ENCODE peak calls at places on chromosomes 12 and 14, in five cellular contexts. Z is epithelial cell of esophagus, N is fibroblast of mammary gland, P is RCC 7860, T is GDM1. S is an unnamed sample.

GRCh38 chr12:65827827-65828231 is 3.5 kb downstream of the HMGA2 start:
- DNase-seq in Z (no peak), N (no peak), P (no peak), T (no peak), S (no peak)

GRCh38 chr14:84006643-84007137 is 1523.3 kb upstream of the FLRT2 start:
- DNase-seq in Z (peak), N (no peak), P (no peak), T (no peak), S (no peak)

GRCh38 chr12:109105176-109105575 is 7.8 kb downstream of the UNG start:
- DNase-seq in Z (no peak), N (no peak), P (no peak), T (no peak), S (no peak)

GRCh38 chr12:64672925-64673409 is 62.7 kb downstream of the RASSF3 start:
- DNase-seq in Z (peak), N (peak), P (no peak), T (no peak), S (no peak)

GRCh38 chr12:42625611-42626010 is 36.1 kb upstream of the PRICKLE1 start:
- DNase-seq in Z (no peak), N (no peak), P (no peak), T (no peak), S (no peak)

GRCh38 chr12:50101663-50102062 is 2.1 kb upstream of the GPD1 start:
- DNase-seq in Z (peak), N (peak), P (peak), T (no peak), S (peak)

GRCh38 chr14:24143511-24143910 is 2.1 kb upstream of the EMC9 start:
- DNase-seq in Z (no peak), N (peak), P (no peak), T (no peak), S (no peak)

GRCh38 chr12:57299514-57300016 is 48.6 kb upstream of the STAC3 start:
- DNase-seq in Z (no peak), N (peak), P (no peak), T (no peak), S (no peak)

S was measured in WERI-Rb-1.